ENCODE peak calls at places on chromosomes 2 and 18, in five cellular contexts. One of them, this sample, is unnamed.
A peak's percentile ranks its signal among the peaks of the same experiment; 100 is the strongest.

GRCh38 chr2:98909381-98910211 is 26.4 kb downstream of the CRACDL start:
- DNase-seq in HL-60: peak; percentile 63
- DNase-seq in fibroblast of lung: peak; percentile 91
- DNase-seq in K562: no peak
- DNase-seq in left ventricle myocardium inferior: no peak
- DNase-seq in this sample: peak; percentile 52

GRCh38 chr2:80459028-80459427 is 154.5 kb upstream of the LRRTM1 start:
- DNase-seq in fibroblast of lung: no peak
- DNase-seq in HL-60: no peak
- DNase-seq in K562: no peak
- DNase-seq in left ventricle myocardium inferior: no peak
- DNase-seq in this sample: no peak

GRCh38 chr2:102619414-102620319 is at the start of gene SLC9A2:
- DNase-seq in left ventricle myocardium inferior: peak; percentile 14
- DNase-seq in fibroblast of lung: no peak
- DNase-seq in HL-60: peak; percentile 10
- DNase-seq in K562: peak; percentile 45
- DNase-seq in this sample: no peak

GRCh38 chr2:141329949-141330348 is 800.9 kb downstream of the LRP1B start:
- DNase-seq in left ventricle myocardium inferior: no peak
- DNase-seq in HL-60: no peak
- DNase-seq in K562: no peak
- DNase-seq in fibroblast of lung: peak; percentile 92
- DNase-seq in this sample: peak; percentile 33

GRCh38 chr2:239181074-239181581 is 219.7 kb downstream of the HDAC4 start:
- DNase-seq in fibroblast of lung: no peak
- DNase-seq in left ventricle myocardium inferior: peak; percentile 7
- DNase-seq in K562: no peak
- DNase-seq in HL-60: no peak
- DNase-seq in this sample: no peak

GRCh38 chr2:10788855-10789254 is 23.7 kb downstream of the PDIA6 start:
- DNase-seq in left ventricle myocardium inferior: no peak
- DNase-seq in fibroblast of lung: no peak
- DNase-seq in K562: no peak
- DNase-seq in HL-60: no peak
- DNase-seq in this sample: no peak

GRCh38 chr2:157874997-157875719 is 972 bp downstream of the ACVR1 start:
- DNase-seq in HL-60: no peak
- DNase-seq in K562: peak; percentile 45
- DNase-seq in left ventricle myocardium inferior: peak; percentile 34
- DNase-seq in fibroblast of lung: peak; percentile 90
- DNase-seq in this sample: peak; percentile 80

GRCh38 chr2:205534997-205535396 is 147.3 kb upstream of the NRP2 start:
- DNase-seq in left ventricle myocardium inferior: no peak
- DNase-seq in HL-60: no peak
- DNase-seq in K562: no peak
- DNase-seq in fibroblast of lung: no peak
- DNase-seq in this sample: no peak

GRCh38 chr2:15173506-15173905 is 387.6 kb downstream of the NBAS start:
- DNase-seq in fibroblast of lung: no peak
- DNase-seq in K562: no peak
- DNase-seq in HL-60: no peak
- DNase-seq in left ventricle myocardium inferior: no peak
- DNase-seq in this sample: no peak

GRCh38 chr18:50297621-50298442 is 10.3 kb upstream of the CXXC1 start:
- DNase-seq in K562: no peak
- DNase-seq in HL-60: peak; percentile 92
- DNase-seq in left ventricle myocardium inferior: peak; percentile 80
- DNase-seq in fibroblast of lung: peak; percentile 81
- DNase-seq in this sample: no peak

GRCh38 chr2:76599732-76600368 is 889.1 kb upstream of the GCFC2 start:
- DNase-seq in HL-60: peak; percentile 77
- DNase-seq in K562: peak; percentile 48
- DNase-seq in left ventricle myocardium inferior: no peak
- DNase-seq in fibroblast of lung: peak; percentile 78
- DNase-seq in this sample: peak; percentile 20

GRCh38 chr2:232979871-232980461 is 33.1 kb downstream of the NGEF start:
- DNase-seq in fibroblast of lung: peak; percentile 50
- DNase-seq in K562: no peak
- DNase-seq in left ventricle myocardium inferior: no peak
- DNase-seq in HL-60: no peak
- DNase-seq in this sample: peak; percentile 2

GRCh38 chr2:64696631-64697030 is 42.9 kb upstream of the SERTAD2 start:
- DNase-seq in fibroblast of lung: no peak
- DNase-seq in left ventricle myocardium inferior: no peak
- DNase-seq in HL-60: no peak
- DNase-seq in K562: no peak
- DNase-seq in this sample: no peak

GRCh38 chr2:119260636-119261497 is 37.2 kb downstream of the STEAP3 start:
- DNase-seq in left ventricle myocardium inferior: no peak
- DNase-seq in K562: no peak
- DNase-seq in HL-60: no peak
- DNase-seq in fibroblast of lung: no peak
- DNase-seq in this sample: no peak

GRCh38 chr2:47017541-47017940 is 101.9 kb upstream of the MCFD2 start:
- DNase-seq in fibroblast of lung: no peak
- DNase-seq in K562: no peak
- DNase-seq in HL-60: no peak
- DNase-seq in left ventricle myocardium inferior: no peak
- DNase-seq in this sample: no peak

GRCh38 chr2:64063924-64064331 is 44.7 kb upstream of the VPS54 start:
- DNase-seq in left ventricle myocardium inferior: no peak
- DNase-seq in K562: peak; percentile 12
- DNase-seq in fibroblast of lung: peak; percentile 55
- DNase-seq in HL-60: no peak
- DNase-seq in this sample: peak; percentile 32

GRCh38 chr2:150485114-150485870 is 2.2 kb downstream of the RND3 start:
- DNase-seq in fibroblast of lung: peak; percentile 73
- DNase-seq in HL-60: no peak
- DNase-seq in left ventricle myocardium inferior: peak; percentile 77
- DNase-seq in K562: no peak
- DNase-seq in this sample: no peak
- TF ChIP-seq CTCF in fibroblast of lung: no peak
- TF ChIP-seq CTCF in HL-60: no peak
- TF ChIP-seq CTCF in left ventricle myocardium inferior: peak; percentile 43
- TF ChIP-seq CTCF in K562: no peak
- TF ChIP-seq CTCF in this sample: peak; percentile 25

DNA sequence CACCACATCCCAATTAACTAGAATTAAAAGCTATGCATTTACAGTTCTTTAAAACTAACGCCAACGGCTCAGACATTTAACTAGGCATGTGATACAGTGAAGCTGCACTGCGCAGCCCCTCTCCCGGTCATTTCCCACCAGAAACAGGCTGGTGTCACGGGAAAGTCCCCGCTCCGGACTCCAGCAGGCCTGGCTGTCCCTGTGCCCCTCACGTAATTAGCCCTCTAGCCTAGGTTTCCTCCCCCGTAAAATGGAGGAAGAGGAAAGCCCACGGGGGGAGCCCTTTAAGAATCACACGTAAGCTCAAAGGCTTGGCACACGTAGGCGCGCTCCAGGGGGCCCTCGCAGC is 47.9 kb downstream of the KCNIP3 start:
- DNase-seq in HL-60: no peak
- DNase-seq in left ventricle myocardium inferior: no peak
- DNase-seq in fibroblast of lung: no peak
- DNase-seq in K562: no peak
- DNase-seq in this sample: no peak
- H3K4me3 ChIP-seq in HL-60: no peak overlapping the region
- H3K4me3 ChIP-seq in left ventricle myocardium inferior: peak overlapping the region; percentile 81
- H3K4me3 ChIP-seq in fibroblast of lung: peak overlapping the region; percentile 64
- H3K4me3 ChIP-seq in K562: no peak overlapping the region
- H3K4me3 ChIP-seq in this sample: peak overlapping the region; percentile 58

GRCh38 chr2:60513996-60514395 is 39.5 kb downstream of the BCL11A start:
- DNase-seq in K562: no peak
- DNase-seq in left ventricle myocardium inferior: no peak
- DNase-seq in HL-60: no peak
- DNase-seq in fibroblast of lung: no peak
- DNase-seq in this sample: no peak

GRCh38 chr2:60512641-60513040 is 40.8 kb downstream of the BCL11A start:
- DNase-seq in HL-60: no peak
- DNase-seq in K562: no peak
- DNase-seq in fibroblast of lung: no peak
- DNase-seq in left ventricle myocardium inferior: no peak
- DNase-seq in this sample: no peak

GRCh38 chr2:60510713-60511112 is 42.7 kb downstream of the BCL11A start:
- DNase-seq in K562: no peak
- DNase-seq in HL-60: no peak
- DNase-seq in fibroblast of lung: no peak
- DNase-seq in left ventricle myocardium inferior: no peak
- DNase-seq in this sample: no peak

GRCh38 chr2:60513191-60513590 is 40.3 kb downstream of the BCL11A start:
- DNase-seq in left ventricle myocardium inferior: no peak
- DNase-seq in fibroblast of lung: no peak
- DNase-seq in HL-60: no peak
- DNase-seq in K562: no peak
- DNase-seq in this sample: no peak

GRCh38 chr2:60512063-60512622 is 41.3 kb downstream of the BCL11A start:
- DNase-seq in K562: no peak
- DNase-seq in left ventricle myocardium inferior: no peak
- DNase-seq in fibroblast of lung: no peak
- DNase-seq in HL-60: no peak
- DNase-seq in this sample: no peak
- H3K27ac ChIP-seq in K562: no peak overlapping the region
- H3K27ac ChIP-seq in left ventricle myocardium inferior: no peak overlapping the region
- H3K27ac ChIP-seq in fibroblast of lung: no peak overlapping the region
- H3K27ac ChIP-seq in HL-60: no peak overlapping the region
- H3K27ac ChIP-seq in this sample: no peak overlapping the region

GRCh38 chr2:162153608-162154224 is 1.7 kb upstream of the GCG start:
- DNase-seq in HL-60: peak; percentile 63
- DNase-seq in fibroblast of lung: peak; percentile 58
- DNase-seq in K562: peak; percentile 12
- DNase-seq in left ventricle myocardium inferior: no peak
- DNase-seq in this sample: no peak
- TF ChIP-seq CTCF in HL-60: peak; percentile 90
- TF ChIP-seq CTCF in fibroblast of lung: peak; percentile 52
- TF ChIP-seq CTCF in K562: no peak
- TF ChIP-seq CTCF in left ventricle myocardium inferior: peak; percentile 51
- TF ChIP-seq CTCF in this sample: peak; percentile 71

This sample was measured in AG04450.